ENCODE peak calls at places on chromosomes 5 and 9, in nine cellular contexts. One of them, this sample, is unnamed.

GRCh38 chr5:124596595-124597388 is 149.6 kb downstream of the ZNF608 start:
- DNase-seq in A549: peak
- DNase-seq in AG04449: peak
- DNase-seq in PC-3: peak
- DNase-seq in IMR-90: peak
- DNase-seq in foreskin fibroblast: peak
- DNase-seq in uterus: no peak
- DNase-seq in Peyer's patch: no peak
- DNase-seq in MM.1S: no peak
- DNase-seq in this sample: no peak

GRCh38 chr9:133980864-133981588 is 11.1 kb downstream of the VAV2 start:
- DNase-seq in Peyer's patch: no peak
- DNase-seq in uterus: no peak
- DNase-seq in foreskin fibroblast: no peak
- DNase-seq in AG04449: no peak
- DNase-seq in A549: no peak
- DNase-seq in PC-3: no peak
- DNase-seq in IMR-90: no peak
- DNase-seq in MM.1S: no peak
- DNase-seq in this sample: no peak

GRCh38 chr9:110638381-110638954 is 30.1 kb upstream of the MUSK start:
- DNase-seq in foreskin fibroblast: peak
- DNase-seq in MM.1S: peak
- DNase-seq in A549: no peak
- DNase-seq in uterus: no peak
- DNase-seq in AG04449: no peak
- DNase-seq in IMR-90: peak
- DNase-seq in PC-3: peak
- DNase-seq in Peyer's patch: no peak
- DNase-seq in this sample: no peak

GRCh38 chr9:110321055-110321454 is 16.6 kb downstream of the TXNDC8 start:
- DNase-seq in foreskin fibroblast: peak
- DNase-seq in AG04449: no peak
- DNase-seq in A549: no peak
- DNase-seq in MM.1S: no peak
- DNase-seq in uterus: no peak
- DNase-seq in Peyer's patch: no peak
- DNase-seq in IMR-90: no peak
- DNase-seq in PC-3: no peak
- DNase-seq in this sample: no peak

GRCh38 chr5:96487859-96488258 is 54.8 kb upstream of the PCSK1 start:
- DNase-seq in foreskin fibroblast: no peak
- DNase-seq in IMR-90: no peak
- DNase-seq in AG04449: no peak
- DNase-seq in A549: no peak
- DNase-seq in uterus: no peak
- DNase-seq in Peyer's patch: no peak
- DNase-seq in PC-3: peak
- DNase-seq in MM.1S: no peak
- DNase-seq in this sample: no peak

GRCh38 chr9:37034938-37035471 is 937 bp upstream of the PAX5 start:
- DNase-seq in A549: no peak
- DNase-seq in IMR-90: no peak
- DNase-seq in AG04449: no peak
- DNase-seq in foreskin fibroblast: no peak
- DNase-seq in MM.1S: no peak
- DNase-seq in PC-3: no peak
- DNase-seq in uterus: no peak
- DNase-seq in Peyer's patch: no peak
- DNase-seq in this sample: no peak

GRCh38 chr5:140295414-140295813 is 7.5 kb downstream of the PFDN1 start:
- DNase-seq in foreskin fibroblast: peak
- DNase-seq in Peyer's patch: peak
- DNase-seq in uterus: peak
- DNase-seq in PC-3: peak
- DNase-seq in A549: no peak
- DNase-seq in IMR-90: peak
- DNase-seq in AG04449: peak
- DNase-seq in MM.1S: peak
- DNase-seq in this sample: no peak

GRCh38 chr9:133256686-133257091 is 18.3 kb downstream of the ABO start:
- DNase-seq in IMR-90: no peak
- DNase-seq in PC-3: no peak
- DNase-seq in Peyer's patch: no peak
- DNase-seq in foreskin fibroblast: no peak
- DNase-seq in MM.1S: no peak
- DNase-seq in uterus: peak
- DNase-seq in A549: no peak
- DNase-seq in AG04449: no peak
- DNase-seq in this sample: no peak

GRCh38 chr5:84255318-84255717 is 129.4 kb downstream of the EDIL3 start:
- DNase-seq in IMR-90: peak
- DNase-seq in uterus: no peak
- DNase-seq in PC-3: peak
- DNase-seq in MM.1S: peak
- DNase-seq in A549: no peak
- DNase-seq in AG04449: no peak
- DNase-seq in Peyer's patch: no peak
- DNase-seq in foreskin fibroblast: peak
- DNase-seq in this sample: no peak

GRCh38 chr5:119315516-119315949 is 40.3 kb upstream of the TNFAIP8 start:
- DNase-seq in IMR-90: no peak
- DNase-seq in foreskin fibroblast: no peak
- DNase-seq in A549: peak
- DNase-seq in PC-3: peak
- DNase-seq in Peyer's patch: peak
- DNase-seq in AG04449: no peak
- DNase-seq in uterus: no peak
- DNase-seq in MM.1S: peak
- DNase-seq in this sample: no peak

GRCh38 chr5:131270809-131271208 is 7.0 kb downstream of the CDC42SE2 start:
- DNase-seq in Peyer's patch: no peak
- DNase-seq in A549: peak
- DNase-seq in AG04449: no peak
- DNase-seq in foreskin fibroblast: peak
- DNase-seq in IMR-90: peak
- DNase-seq in PC-3: peak
- DNase-seq in uterus: no peak
- DNase-seq in MM.1S: no peak
- DNase-seq in this sample: no peak

GRCh38 chr9:86181379-86182315 is 77.8 kb downstream of the C9orf153 start:
- DNase-seq in uterus: no peak
- DNase-seq in PC-3: peak
- DNase-seq in Peyer's patch: no peak
- DNase-seq in A549: no peak
- DNase-seq in IMR-90: no peak
- DNase-seq in foreskin fibroblast: no peak
- DNase-seq in AG04449: no peak
- DNase-seq in MM.1S: no peak
- DNase-seq in this sample: no peak

GRCh38 chr5:16487448-16487847 is 21.8 kb upstream of the ZNF622 start:
- DNase-seq in foreskin fibroblast: no peak
- DNase-seq in MM.1S: no peak
- DNase-seq in uterus: no peak
- DNase-seq in AG04449: no peak
- DNase-seq in A549: no peak
- DNase-seq in Peyer's patch: no peak
- DNase-seq in PC-3: no peak
- DNase-seq in IMR-90: no peak
- DNase-seq in this sample: no peak

GRCh38 chr5:172389578-172390112 is 64.7 kb downstream of the SH3PXD2B start:
- DNase-seq in MM.1S: no peak
- DNase-seq in uterus: no peak
- DNase-seq in AG04449: no peak
- DNase-seq in PC-3: no peak
- DNase-seq in IMR-90: no peak
- DNase-seq in foreskin fibroblast: no peak
- DNase-seq in A549: no peak
- DNase-seq in Peyer's patch: no peak
- DNase-seq in this sample: no peak
- TF ChIP-seq CTCF in MM.1S: no peak
- TF ChIP-seq CTCF in uterus: no peak
- TF ChIP-seq CTCF in AG04449: no peak
- TF ChIP-seq CTCF in PC-3: peak
- TF ChIP-seq CTCF in IMR-90: no peak
- TF ChIP-seq CTCF in foreskin fibroblast: peak
- TF ChIP-seq CTCF in A549: peak
- TF ChIP-seq CTCF in Peyer's patch: no peak
- TF ChIP-seq CTCF in this sample: no peak

DNA sequence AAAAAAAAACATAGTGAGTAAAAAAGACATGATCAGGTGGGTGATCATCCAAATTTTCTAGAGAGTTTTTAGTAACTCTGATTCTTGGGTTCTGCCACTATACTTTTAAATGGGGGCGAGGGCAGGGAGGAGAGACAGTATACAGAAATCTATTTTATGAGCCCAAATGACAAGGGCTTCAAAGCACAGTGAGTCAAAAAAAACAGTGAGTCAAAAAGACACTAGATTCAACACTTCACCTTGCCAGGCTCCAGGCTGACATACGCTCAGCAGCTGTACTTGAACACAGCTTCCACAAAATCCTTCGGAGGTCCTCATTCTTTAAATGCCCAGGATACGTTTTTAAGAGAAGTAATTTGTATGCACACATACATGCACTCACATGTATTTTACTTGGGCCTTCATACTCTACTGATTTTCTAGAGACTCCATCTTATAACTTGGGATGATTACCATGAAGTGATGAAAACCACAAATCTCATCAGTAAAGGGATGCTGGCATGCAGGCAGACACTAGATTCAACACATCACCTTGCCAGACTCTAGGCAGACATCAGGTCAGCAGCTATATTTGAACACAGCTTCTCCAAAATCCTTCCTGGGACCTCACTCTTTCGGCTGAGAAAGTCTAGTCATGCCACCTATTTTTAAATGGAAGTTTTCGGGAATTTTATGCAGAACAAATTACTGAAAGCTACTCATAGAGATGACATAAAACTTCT is 28.8 kb downstream of the NR3C1 start:
- DNase-seq in IMR-90: peak
- DNase-seq in PC-3: peak
- DNase-seq in Peyer's patch: no peak
- DNase-seq in AG04449: no peak
- DNase-seq in uterus: no peak
- DNase-seq in foreskin fibroblast: peak
- DNase-seq in MM.1S: no peak
- DNase-seq in A549: no peak
- DNase-seq in this sample: no peak
- TF ChIP-seq CTCF in IMR-90: no peak
- TF ChIP-seq CTCF in PC-3: no peak
- TF ChIP-seq CTCF in Peyer's patch: no peak
- TF ChIP-seq CTCF in AG04449: no peak
- TF ChIP-seq CTCF in uterus: no peak
- TF ChIP-seq CTCF in foreskin fibroblast: no peak
- TF ChIP-seq CTCF in MM.1S: no peak
- TF ChIP-seq CTCF in A549: no peak
- TF ChIP-seq CTCF in this sample: no peak

DNA sequence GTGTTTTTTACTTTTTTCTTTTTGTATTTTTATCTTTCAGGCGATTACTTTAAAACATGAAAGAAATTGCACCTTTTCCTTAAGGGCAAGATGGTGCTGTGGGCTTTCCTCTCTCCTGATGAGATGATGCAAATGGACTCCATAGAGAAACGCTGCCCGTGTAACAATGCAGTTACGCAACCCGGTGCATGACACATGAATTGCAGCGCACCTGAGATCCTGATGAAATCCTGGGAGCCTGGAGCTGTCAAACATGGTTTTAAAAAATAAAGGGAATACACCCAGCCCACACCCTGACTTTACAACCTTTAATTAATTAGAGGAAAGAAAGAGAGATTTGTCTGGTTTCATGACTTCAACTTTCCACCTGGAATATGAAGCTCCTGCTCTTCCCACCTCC is 179.3 kb downstream of the AUH start:
- DNase-seq in IMR-90: no peak
- DNase-seq in A549: no peak
- DNase-seq in foreskin fibroblast: peak
- DNase-seq in uterus: no peak
- DNase-seq in AG04449: no peak
- DNase-seq in Peyer's patch: no peak
- DNase-seq in PC-3: peak
- DNase-seq in MM.1S: no peak
- DNase-seq in this sample: no peak
- TF ChIP-seq CTCF in IMR-90: no peak
- TF ChIP-seq CTCF in A549: no peak
- TF ChIP-seq CTCF in foreskin fibroblast: no peak
- TF ChIP-seq CTCF in uterus: no peak
- TF ChIP-seq CTCF in AG04449: no peak
- TF ChIP-seq CTCF in Peyer's patch: no peak
- TF ChIP-seq CTCF in PC-3: no peak
- TF ChIP-seq CTCF in MM.1S: no peak
- TF ChIP-seq CTCF in this sample: no peak

DNA sequence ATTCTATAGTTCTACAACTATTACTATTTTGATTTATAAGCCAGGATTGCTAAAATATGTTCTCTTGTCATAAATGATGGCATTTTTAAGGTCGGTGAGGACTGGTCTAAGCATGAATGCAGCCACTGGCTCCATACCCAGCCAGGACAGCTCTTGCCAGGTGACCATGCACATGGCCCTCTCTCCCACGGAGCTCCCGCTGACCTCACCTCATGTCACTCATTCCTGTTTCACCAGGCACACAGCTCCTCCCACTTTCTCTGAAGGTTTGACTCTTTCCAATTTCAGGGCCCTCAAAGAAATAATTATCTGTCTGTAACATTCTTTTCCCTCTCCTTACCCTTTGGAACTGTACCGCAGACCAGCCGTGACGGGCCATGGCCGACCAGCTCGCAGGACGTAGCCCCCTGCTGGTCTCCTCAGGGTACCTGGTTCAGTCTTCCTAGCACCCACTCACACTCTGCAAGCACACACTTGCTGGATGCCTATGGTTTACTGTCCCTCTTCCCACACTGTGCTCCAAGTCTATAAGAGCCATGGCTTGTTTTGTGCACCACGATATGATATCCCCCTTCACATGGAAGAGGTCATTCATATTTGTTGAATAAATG is 72.6 kb downstream of the LIFR start:
- DNase-seq in IMR-90: no peak
- DNase-seq in uterus: no peak
- DNase-seq in A549: no peak
- DNase-seq in foreskin fibroblast: no peak
- DNase-seq in PC-3: no peak
- DNase-seq in MM.1S: no peak
- DNase-seq in AG04449: no peak
- DNase-seq in Peyer's patch: no peak
- DNase-seq in this sample: no peak
- TF ChIP-seq CTCF in IMR-90: no peak
- TF ChIP-seq CTCF in uterus: no peak
- TF ChIP-seq CTCF in A549: no peak
- TF ChIP-seq CTCF in foreskin fibroblast: no peak
- TF ChIP-seq CTCF in PC-3: peak
- TF ChIP-seq CTCF in MM.1S: no peak
- TF ChIP-seq CTCF in AG04449: no peak
- TF ChIP-seq CTCF in Peyer's patch: no peak
- TF ChIP-seq CTCF in this sample: no peak

GRCh38 chr9:34125681-34126206 is 754 bp downstream of the DCAF12 start:
- DNase-seq in uterus: no peak
- DNase-seq in AG04449: no peak
- DNase-seq in A549: peak
- DNase-seq in MM.1S: peak
- DNase-seq in Peyer's patch: no peak
- DNase-seq in foreskin fibroblast: peak
- DNase-seq in PC-3: peak
- DNase-seq in IMR-90: peak
- DNase-seq in this sample: no peak
- TF ChIP-seq CTCF in uterus: no peak
- TF ChIP-seq CTCF in AG04449: peak
- TF ChIP-seq CTCF in A549: no peak
- TF ChIP-seq CTCF in MM.1S: no peak
- TF ChIP-seq CTCF in Peyer's patch: no peak
- TF ChIP-seq CTCF in foreskin fibroblast: no peak
- TF ChIP-seq CTCF in PC-3: no peak
- TF ChIP-seq CTCF in IMR-90: peak
- TF ChIP-seq CTCF in this sample: no peak

This sample was measured in activated B cell treated with CpG ODN at 0.5 μM for 24 hours.